ENCODE peak calls at places on chromosome 4, in seven cellular contexts. H is GOT3; A is effector memory CD4-positive, alpha-beta T cell; S is GM23248; R is lower leg skin; Q is iPS DF 19.7; T is activated T-helper 9 cell treated with anti-CD3 and anti-CD28 coated beads, Interleukin-2, amount 50 U/mL, for 16 hours. C is an unnamed sample.

GRCh38 chr4:105895609-105896460 is 564 bp downstream of the NPNT start:
- DNase-seq in Q (no peak), T (no peak), A (no peak), S (peak; percentile 19), R (no peak), H (no peak), C (peak; percentile 61)

GRCh38 chr4:4200624-4201023 is 26.1 kb downstream of the OTOP1 start:
- DNase-seq in T (no peak), S (peak; percentile 9), Q (no peak), A (no peak), R (no peak), H (no peak), C (no peak)

GRCh38 chr4:76892601-76893000 is 5.3 kb downstream of the SOWAHB start:
- DNase-seq in A (no peak), Q (no peak), S (peak; percentile 57), H (no peak), R (no peak), T (no peak), C (no peak)

GRCh38 chr4:122576261-122577188 is 44.3 kb downstream of the IL21 start:
- DNase-seq in H (no peak), T (no peak), S (peak; percentile 71), A (peak; percentile 13), Q (no peak), R (no peak), C (no peak)

GRCh38 chr4:177573487-177573886 is 131.2 kb upstream of the AGA start:
- DNase-seq in A (no peak), T (no peak), Q (no peak), H (no peak), S (peak; percentile 87), R (no peak), C (no peak)

GRCh38 chr4:183035726-183036415 is 63.2 kb upstream of the WWC2 start:
- DNase-seq in R (no peak), Q (no peak), S (no peak), T (no peak), H (no peak), A (no peak), C (no peak)

GRCh38 chr4:69995526-69996016 is at the start of gene STATH:
- DNase-seq in Q (no peak), S (no peak), T (no peak), R (no peak), H (no peak), A (no peak), C (no peak)

GRCh38 chr4:120977435-120977997 is 55.0 kb upstream of the PRDM5 start:
- DNase-seq in A (no peak), T (no peak), S (peak; percentile 78), Q (peak; percentile 33), R (no peak), H (no peak), C (no peak)

GRCh38 chr4:2437475-2438215 is 18.9 kb downstream of the CFAP99 start:
- DNase-seq in H (no peak), A (no peak), T (no peak), R (no peak), Q (no peak), S (no peak), C (no peak)

GRCh38 chr4:71026086-71026485 is 32.6 kb downstream of the DCK start:
- DNase-seq in H (no peak), A (no peak), T (no peak), R (no peak), Q (no peak), S (peak; percentile 88), C (no peak)

GRCh38 chr4:24209891-24210290 is 320.0 kb upstream of the PPARGC1A start:
- DNase-seq in H (no peak), Q (no peak), A (no peak), S (no peak), R (no peak), T (no peak), C (no peak)

GRCh38 chr4:126375462-126376054 is 1060.8 kb downstream of the FAT4 start:
- DNase-seq in H (no peak), Q (no peak), S (no peak), A (no peak), R (no peak), T (no peak), C (no peak)

GRCh38 chr4:86840858-86841257 is 8.3 kb downstream of the SLC10A6 start:
- DNase-seq in T (no peak), R (no peak), H (no peak), Q (no peak), A (no peak), S (peak; percentile 31), C (no peak)

C was measured in natural killer cell treated with Interleukin-12 subunit alpha and Interleukin-12 subunit beta and Interleukin-15 and Interleukin-18, amount 100 ng/mL, for 72 hours.